ENCODE peak calls at places on chromosomes 5 and 9, in ten cellular contexts. K is GM23338; P is CD8-positive, alpha-beta T cell; G is GM13976; E is astrocyte of the spinal cord; O is cardiac fibroblast; D is kidney; I is breast epithelium; A is epithelial cell of esophagus; C is CD14-positive monocyte. Y is an unnamed sample.

GRCh38 chr5:35640623-35641022 is 23.0 kb downstream of the SPEF2 start:
- DNase-seq in P (no peak), G (no peak), E (no peak), D (no peak), K (no peak), O (no peak), A (no peak), I (no peak), C (no peak), Y (no peak)

GRCh38 chr5:541148-541887 is 17.1 kb upstream of the SLC9A3 start:
- DNase-seq in A (no peak), D (peak; percentile 70), P (no peak), K (peak; percentile 61), E (no peak), C (peak; percentile 40), I (no peak), G (no peak), O (no peak), Y (peak; percentile 92)

GRCh38 chr9:138009016-138009415 is 131.4 kb downstream of the CACNA1B start:
- DNase-seq in I (no peak), G (no peak), K (no peak), E (no peak), D (peak; percentile 31), A (no peak), P (no peak), O (no peak), C (peak; percentile 18), Y (no peak)

GRCh38 chr5:125696762-125697161 is 726.4 kb upstream of the GRAMD2B start:
- DNase-seq in D (no peak), K (no peak), O (peak; percentile 73), C (no peak), P (no peak), E (peak; percentile 88), G (no peak), A (peak; percentile 62), I (no peak), Y (no peak)

GRCh38 chr9:72363226-72363625 is 1.8 kb downstream of the ZFAND5 start:
- DNase-seq in P (no peak), I (no peak), D (no peak), A (peak; percentile 18), C (no peak), G (no peak), K (no peak), O (no peak), E (no peak), Y (no peak)

GRCh38 chr9:26260238-26260637 is 582.0 kb upstream of the TUSC1 start:
- DNase-seq in O (peak; percentile 38), E (peak; percentile 32), D (no peak), P (no peak), A (peak; percentile 37), I (no peak), G (no peak), C (no peak), K (no peak), Y (no peak)

GRCh38 chr5:73302797-73303138 is 129.8 kb downstream of the TMEM174 start:
- DNase-seq in E (no peak), A (peak; percentile 37), I (no peak), K (no peak), C (no peak), P (no peak), D (no peak), G (peak; percentile 36), O (no peak), Y (no peak)

GRCh38 chr5:122385786-122386185 is 73.7 kb downstream of the SNCAIP start:
- DNase-seq in D (no peak), E (no peak), K (no peak), C (no peak), P (no peak), I (no peak), O (no peak), G (no peak), A (no peak), Y (no peak)

GRCh38 chr9:19533373-19533772 is 124.6 kb downstream of the ACER2 start:
- DNase-seq in E (no peak), P (no peak), O (peak; percentile 82), I (no peak), A (no peak), G (no peak), K (no peak), D (no peak), C (no peak), Y (no peak)

GRCh38 chr9:33460854-33461253 is 12.9 kb downstream of the NOL6 start:
- DNase-seq in G (no peak), A (no peak), O (no peak), D (no peak), E (no peak), I (no peak), C (no peak), K (no peak), P (no peak), Y (no peak)

GRCh38 chr9:129900263-129901041 is 65.2 kb downstream of the USP20 start:
- DNase-seq in I (no peak), P (no peak), G (peak; percentile 78), C (no peak), E (no peak), O (no peak), K (no peak), D (no peak), A (no peak), Y (no peak)

GRCh38 chr9:32589083-32589713 is 16.2 kb upstream of the NDUFB6 start:
- DNase-seq in O (peak; percentile 74), A (peak; percentile 69), D (no peak), G (peak; percentile 49), P (no peak), I (no peak), K (peak; percentile 57), C (no peak), E (peak; percentile 69), Y (no peak)

GRCh38 chr5:77360381-77360780 is 131.7 kb downstream of the WDR41 start:
- DNase-seq in C (no peak), P (no peak), K (no peak), O (no peak), G (no peak), A (no peak), E (no peak), D (no peak), I (no peak), Y (no peak)

GRCh38 chr5:113034182-113034773 is 57.7 kb downstream of the DCP2 start:
- DNase-seq in O (peak; percentile 78), A (peak; percentile 62), C (no peak), G (no peak), K (peak; percentile 24), D (no peak), P (no peak), E (peak; percentile 93), I (no peak), Y (no peak)

GRCh38 chr5:146461319-146461718 is 14.2 kb downstream of the TCERG1 start:
- DNase-seq in I (no peak), A (no peak), K (no peak), P (no peak), D (no peak), C (no peak), E (peak; percentile 24), G (no peak), O (peak; percentile 8), Y (no peak)

GRCh38 chr5:146463446-146463845 is 16.3 kb downstream of the TCERG1 start:
- DNase-seq in E (no peak), A (peak; percentile 10), C (no peak), I (no peak), D (no peak), P (no peak), K (no peak), O (no peak), G (no peak), Y (no peak)

GRCh38 chr5:146467729-146468128 is 20.6 kb downstream of the TCERG1 start:
- DNase-seq in C (no peak), D (no peak), G (no peak), I (no peak), O (no peak), E (no peak), A (no peak), K (no peak), P (no peak), Y (no peak)

GRCh38 chr5:146466521-146467349 is 19.6 kb downstream of the TCERG1 start:
- DNase-seq in O (peak; percentile 50), A (peak; percentile 19), D (no peak), G (no peak), K (peak; percentile 21), E (peak; percentile 38), I (no peak), C (no peak), P (no peak), Y (no peak)
- TF ChIP-seq CTCF in O (peak; percentile 57), A (peak; percentile 42), D (peak; percentile 32), G (no peak), K (peak; percentile 60), E (peak; percentile 58), I (no peak), C (no peak), P (no peak), Y (peak; percentile 85)

GRCh38 chr5:173618927-173619519 is 2.6 kb upstream of the BOD1 start:
- DNase-seq in G (peak; percentile 76), E (peak; percentile 59), D (no peak), K (peak; percentile 79), A (peak; percentile 69), O (peak; percentile 70), I (no peak), C (no peak), P (peak; percentile 10), Y (no peak)
- TF ChIP-seq CTCF in G (peak; percentile 75), E (peak; percentile 74), D (peak; percentile 78), K (peak; percentile 89), A (peak; percentile 82), O (peak; percentile 68), I (peak; percentile 85), C (peak; percentile 88), P (peak; percentile 87), Y (peak; percentile 96)

DNA sequence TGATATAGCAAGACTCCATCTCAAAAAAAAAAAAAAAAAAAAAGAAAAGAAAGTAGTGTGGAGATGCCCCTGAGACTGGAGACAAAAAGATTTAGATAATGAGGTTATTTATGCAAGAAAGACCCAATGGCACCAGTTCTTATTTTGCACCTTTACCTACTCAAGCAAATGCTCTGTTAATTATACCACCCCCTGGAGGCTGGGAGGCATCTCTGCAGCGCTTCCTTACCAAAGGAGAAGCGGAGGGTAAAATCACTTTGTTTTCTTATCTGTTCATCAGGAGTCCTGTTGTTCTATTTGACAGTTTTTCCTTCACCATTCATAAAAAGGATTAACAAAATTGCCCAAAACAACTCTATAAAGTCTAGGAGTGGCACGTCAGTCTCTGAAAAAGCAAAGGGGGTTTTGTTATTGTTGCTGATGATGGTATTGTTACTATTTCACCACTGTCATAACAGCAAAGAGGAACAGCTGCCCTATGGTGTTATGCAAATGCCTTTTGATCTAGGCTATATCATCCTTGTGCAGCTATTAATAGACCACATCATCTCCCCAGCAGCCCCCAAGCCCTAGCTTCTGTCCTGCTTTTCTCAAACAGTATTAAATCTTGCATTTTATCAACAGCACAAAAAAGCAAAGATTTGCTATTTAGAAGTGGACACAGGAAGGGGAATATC is 174.0 kb downstream of the PALM2AKAP2 start:
- DNase-seq in K (peak; percentile 66), G (no peak), D (no peak), I (no peak), C (no peak), O (no peak), E (no peak), A (no peak), P (no peak), Y (no peak)
- TF ChIP-seq CTCF in K (peak; percentile 79), G (no peak), D (no peak), I (no peak), C (no peak), O (peak; percentile 38), E (peak; percentile 23), A (no peak), P (no peak), Y (peak; percentile 57)

DNA sequence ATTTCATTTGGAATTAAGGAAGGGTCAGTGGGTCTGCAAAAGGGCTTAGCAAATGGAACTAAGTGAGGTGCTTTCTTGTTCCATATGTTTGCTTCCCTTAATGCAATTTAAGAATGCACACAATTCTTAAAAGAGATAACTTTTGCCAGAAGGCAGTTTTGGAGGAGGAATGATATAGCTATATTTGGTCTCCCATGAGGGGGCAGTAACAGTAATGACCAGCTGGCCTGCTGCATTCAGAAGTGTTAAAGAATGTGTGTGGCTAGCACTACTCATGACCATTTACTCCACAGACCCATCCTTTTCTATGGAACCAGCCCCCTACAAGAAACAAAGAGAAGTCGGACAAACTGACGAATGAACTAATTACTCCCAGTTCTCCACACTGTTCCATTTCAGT is 638.9 kb downstream of the RAB3C start:
- DNase-seq in E (no peak), A (no peak), I (no peak), C (no peak), P (no peak), O (no peak), K (peak; percentile 6), G (no peak), D (no peak), Y (no peak)
- TF ChIP-seq CTCF in E (no peak), A (no peak), I (no peak), C (no peak), P (no peak), O (no peak), K (no peak), G (no peak), D (no peak), Y (peak; percentile 51)

Y was measured in chondrocyte.